ENCODE peak calls at places on chromosomes 5 and 9, in four cellular contexts. Z is WERI-Rb-1, L is astrocyte of the spinal cord, F is AG10803. X is an unnamed sample.

GRCh38 chr9:138098908-138099791 is 221.6 kb downstream of the CACNA1B start:
- DNase-seq in Z (no peak), L (no peak), F (no peak), X (no peak)

GRCh38 chr5:14574891-14575496 is 6.6 kb upstream of the OTULINL start:
- DNase-seq in Z (no peak), L (no peak), F (no peak), X (no peak)

GRCh38 chr9:121778252-121779225 is 127.1 kb downstream of the DAB2IP start:
- DNase-seq in Z (no peak), L (peak), F (peak), X (no peak)

GRCh38 chr9:126000731-126001580 is 253.8 kb downstream of the PBX3 start:
- DNase-seq in Z (no peak), L (no peak), F (no peak), X (no peak)

GRCh38 chr9:135199489-135199888 is 112.0 kb downstream of the OLFM1 start:
- DNase-seq in Z (peak), L (no peak), F (no peak), X (no peak)

GRCh38 chr9:93595461-93595860 is 19.1 kb downstream of the PHF2 start:
- DNase-seq in Z (no peak), L (no peak), F (no peak), X (no peak)

GRCh38 chr9:7756088-7756487 is 43.5 kb downstream of the DMAC1 start:
- DNase-seq in Z (no peak), L (no peak), F (no peak), X (no peak)

GRCh38 chr9:122827759-122828090 is 663 bp downstream of the PDCL start:
- DNase-seq in Z (no peak), L (no peak), F (peak), X (no peak)

GRCh38 chr5:113202904-113203716 is 226.5 kb downstream of the DCP2 start:
- DNase-seq in Z (peak), L (peak), F (no peak), X (peak)

GRCh38 chr5:149762958-149763630 is 33.0 kb downstream of the PPARGC1B start:
- DNase-seq in Z (no peak), L (no peak), F (no peak), X (no peak)

GRCh38 chr5:153562189-153562588 is 71.7 kb downstream of the GRIA1 start:
- DNase-seq in Z (no peak), L (no peak), F (peak), X (no peak)

GRCh38 chr5:34717426-34718327 is 61.5 kb downstream of the RAI14 start:
- DNase-seq in Z (no peak), L (peak), F (peak), X (no peak)

GRCh38 chr5:173707392-173707791 is 90.9 kb upstream of the BOD1 start:
- DNase-seq in Z (peak), L (peak), F (peak), X (peak)

GRCh38 chr5:14197056-14197455 is 53.9 kb downstream of the TRIO start:
- DNase-seq in Z (no peak), L (no peak), F (no peak), X (peak)

GRCh38 chr5:178590924-178591423 is 781 bp upstream of the COL23A1 start:
- DNase-seq in Z (no peak), L (no peak), F (peak), X (no peak)

GRCh38 chr5:142280066-142281011 is 44.5 kb downstream of the SPRY4 start:
- DNase-seq in Z (no peak), L (peak), F (peak), X (no peak)

GRCh38 chr5:132671000-132671399 is 2.8 kb upstream of the IL4 start:
- DNase-seq in Z (no peak), L (no peak), F (no peak), X (no peak)

GRCh38 chr9:32644698-32645097 is 9.2 kb upstream of the TAF1L start:
- DNase-seq in Z (no peak), L (peak), F (peak), X (no peak)

GRCh38 chr9:93258419-93258817 is 74.5 kb downstream of the WNK2 start:
- DNase-seq in Z (no peak), L (no peak), F (no peak), X (no peak)

GRCh38 chr9:14389622-14390021 is 75.7 kb upstream of the NFIB start:
- DNase-seq in Z (no peak), L (no peak), F (no peak), X (no peak)

GRCh38 chr5:45793638-45794532 is 97.7 kb upstream of the HCN1 start:
- DNase-seq in Z (no peak), L (no peak), F (no peak), X (no peak)

GRCh38 chr5:84437673-84438315 is 53.1 kb upstream of the EDIL3 start:
- DNase-seq in Z (no peak), L (peak), F (peak), X (no peak)

GRCh38 chr5:155485344-155485743 is 471.8 kb downstream of the KIF4B start:
- DNase-seq in Z (peak), L (no peak), F (peak), X (no peak)

GRCh38 chr9:99004115-99004514 is 60.4 kb downstream of the COL15A1 start:
- DNase-seq in Z (no peak), L (no peak), F (no peak), X (no peak)

GRCh38 chr5:12570688-12571087 is 666.4 kb upstream of the CTNND2 start:
- DNase-seq in Z (no peak), L (no peak), F (no peak), X (no peak)

GRCh38 chr9:14258840-14259239 is 55.1 kb downstream of the NFIB start:
- DNase-seq in Z (no peak), L (no peak), F (peak), X (no peak)

GRCh38 chr5:109826426-109826825 is 136.7 kb downstream of the MAN2A1 start:
- DNase-seq in Z (no peak), L (no peak), F (no peak), X (no peak)

GRCh38 chr5:20610650-20611049 is 622.6 kb upstream of the CDH18 start:
- DNase-seq in Z (no peak), L (no peak), F (no peak), X (no peak)

GRCh38 chr5:65722575-65723424 is 795 bp downstream of the NLN start:
- DNase-seq in Z (peak), L (peak), F (peak), X (peak)

X was measured in glutamatergic neuron.